ENCODE peak calls at places on chromosomes 11 and 22, in five cellular contexts. One of them, this sample, is unnamed.

GRCh38 chr11:44949160-44950035 is 1.3 kb downstream of the TP53I11 start:
- DNase-seq in sigmoid colon: no peak
- DNase-seq in tibial nerve: no peak
- DNase-seq in aorta: no peak
- DNase-seq in neuronal stem cell: peak
- DNase-seq in this sample: no peak

GRCh38 chr11:129061466-129062194 is 119.0 kb upstream of the TP53AIP1 start:
- DNase-seq in aorta: no peak
- DNase-seq in sigmoid colon: no peak
- DNase-seq in neuronal stem cell: no peak
- DNase-seq in tibial nerve: no peak
- DNase-seq in this sample: peak

GRCh38 chr11:76824083-76824939 is 36.4 kb upstream of the ACER3 start:
- DNase-seq in neuronal stem cell: no peak
- DNase-seq in aorta: no peak
- DNase-seq in tibial nerve: no peak
- DNase-seq in sigmoid colon: no peak
- DNase-seq in this sample: no peak

GRCh38 chr22:38419864-38420172 is 35.2 kb downstream of the KCNJ4 start:
- DNase-seq in sigmoid colon: no peak
- DNase-seq in tibial nerve: no peak
- DNase-seq in neuronal stem cell: no peak
- DNase-seq in aorta: no peak
- DNase-seq in this sample: peak

GRCh38 chr22:45731041-45731797 is 59.6 kb downstream of the ATXN10 start:
- DNase-seq in aorta: no peak
- DNase-seq in sigmoid colon: no peak
- DNase-seq in neuronal stem cell: no peak
- DNase-seq in tibial nerve: no peak
- DNase-seq in this sample: no peak

GRCh38 chr11:2091112-2091746 is 48.0 kb downstream of the IGF2 start:
- DNase-seq in sigmoid colon: peak
- DNase-seq in aorta: no peak
- DNase-seq in neuronal stem cell: no peak
- DNase-seq in tibial nerve: no peak
- DNase-seq in this sample: peak

GRCh38 chr11:92678212-92678611 is 291.2 kb upstream of the MTNR1B start:
- DNase-seq in neuronal stem cell: no peak
- DNase-seq in aorta: no peak
- DNase-seq in tibial nerve: no peak
- DNase-seq in sigmoid colon: no peak
- DNase-seq in this sample: no peak

GRCh38 chr11:2766166-2766565 is 66.4 kb upstream of the KCNQ1OT1 start:
- DNase-seq in sigmoid colon: no peak
- DNase-seq in aorta: peak
- DNase-seq in neuronal stem cell: no peak
- DNase-seq in tibial nerve: peak
- DNase-seq in this sample: no peak

GRCh38 chr11:95229199-95230053 is 1.6 kb downstream of the SESN3 start:
- DNase-seq in neuronal stem cell: no peak
- DNase-seq in sigmoid colon: peak
- DNase-seq in tibial nerve: no peak
- DNase-seq in aorta: no peak
- DNase-seq in this sample: no peak

GRCh38 chr22:50059185-50059880 is 1.2 kb upstream of the TTLL8 start:
- DNase-seq in aorta: no peak
- DNase-seq in sigmoid colon: no peak
- DNase-seq in neuronal stem cell: peak
- DNase-seq in tibial nerve: no peak
- DNase-seq in this sample: peak

GRCh38 chr11:82996966-82997606 is 74.6 kb downstream of the RAB30 start:
- DNase-seq in tibial nerve: no peak
- DNase-seq in neuronal stem cell: no peak
- DNase-seq in sigmoid colon: no peak
- DNase-seq in aorta: no peak
- DNase-seq in this sample: no peak

GRCh38 chr11:5046754-5047330 is 516 bp downstream of the OR52J3 start:
- DNase-seq in neuronal stem cell: no peak
- DNase-seq in aorta: no peak
- DNase-seq in sigmoid colon: no peak
- DNase-seq in tibial nerve: no peak
- DNase-seq in this sample: no peak

GRCh38 chr11:12272821-12273617 is 104.4 kb upstream of the PARVA start:
- DNase-seq in aorta: peak
- DNase-seq in tibial nerve: no peak
- DNase-seq in sigmoid colon: peak
- DNase-seq in neuronal stem cell: no peak
- DNase-seq in this sample: no peak

GRCh38 chr22:44047891-44048301 is 23.8 kb downstream of the PARVB start:
- DNase-seq in tibial nerve: no peak
- DNase-seq in aorta: no peak
- DNase-seq in neuronal stem cell: no peak
- DNase-seq in sigmoid colon: no peak
- DNase-seq in this sample: no peak

GRCh38 chr11:118998822-118999221 is 884 bp downstream of the CENATAC start:
- DNase-seq in tibial nerve: no peak
- DNase-seq in sigmoid colon: no peak
- DNase-seq in neuronal stem cell: no peak
- DNase-seq in aorta: no peak
- DNase-seq in this sample: no peak

GRCh38 chr11:128686745-128687177 is 7.1 kb upstream of the FLI1 start:
- DNase-seq in aorta: peak
- DNase-seq in neuronal stem cell: no peak
- DNase-seq in tibial nerve: no peak
- DNase-seq in sigmoid colon: peak
- DNase-seq in this sample: peak

GRCh38 chr22:20550851-20551744 is 43.7 kb downstream of the MED15 start:
- DNase-seq in tibial nerve: no peak
- DNase-seq in aorta: peak
- DNase-seq in sigmoid colon: peak
- DNase-seq in neuronal stem cell: no peak
- DNase-seq in this sample: no peak

GRCh38 chr11:35214792-35215193 is 75.8 kb downstream of the CD44 start:
- DNase-seq in aorta: no peak
- DNase-seq in sigmoid colon: no peak
- DNase-seq in neuronal stem cell: no peak
- DNase-seq in tibial nerve: no peak
- DNase-seq in this sample: no peak
- H3K27ac ChIP-seq in aorta: peak
- H3K27ac ChIP-seq in sigmoid colon: no peak
- H3K27ac ChIP-seq in neuronal stem cell: no peak
- H3K27ac ChIP-seq in tibial nerve: no peak
- H3K27ac ChIP-seq in this sample: peak

DNA sequence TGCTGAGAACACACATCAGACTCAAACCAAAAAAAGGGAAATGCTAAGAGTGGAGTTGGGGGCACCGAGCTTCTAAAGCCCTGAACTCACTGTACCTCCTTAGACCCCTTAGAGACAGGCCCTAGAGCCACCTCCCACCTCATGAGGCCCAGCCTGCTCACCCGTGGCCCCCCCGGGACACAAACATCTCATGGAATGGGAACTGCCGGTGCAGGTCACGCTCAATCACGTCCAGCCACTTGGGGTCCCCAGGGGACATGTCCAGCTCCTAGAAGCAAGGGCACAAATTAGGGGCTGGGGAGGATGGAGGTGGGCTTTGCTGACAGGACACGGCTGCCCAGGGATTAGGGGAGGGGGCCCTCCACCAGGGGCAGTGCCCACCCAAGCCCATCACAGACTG is 6.3 kb upstream of the CASTOR1 start:
- DNase-seq in sigmoid colon: no peak
- DNase-seq in aorta: no peak
- DNase-seq in tibial nerve: no peak
- DNase-seq in neuronal stem cell: no peak
- DNase-seq in this sample: no peak
- H3K27ac ChIP-seq in sigmoid colon: no peak
- H3K27ac ChIP-seq in aorta: no peak
- H3K27ac ChIP-seq in tibial nerve: peak
- H3K27ac ChIP-seq in neuronal stem cell: no peak
- H3K27ac ChIP-seq in this sample: no peak

GRCh38 chr11:75423721-75424120 is 9.3 kb downstream of the KLHL35 start:
- DNase-seq in neuronal stem cell: no peak
- DNase-seq in aorta: peak
- DNase-seq in sigmoid colon: no peak
- DNase-seq in tibial nerve: no peak
- DNase-seq in this sample: no peak

GRCh38 chr11:75422248-75423231 is 10.5 kb downstream of the KLHL35 start:
- DNase-seq in neuronal stem cell: no peak
- DNase-seq in aorta: peak
- DNase-seq in tibial nerve: no peak
- DNase-seq in sigmoid colon: no peak
- DNase-seq in this sample: no peak

GRCh38 chr11:75421035-75421602 is 11.9 kb downstream of the KLHL35 start:
- DNase-seq in neuronal stem cell: no peak
- DNase-seq in tibial nerve: no peak
- DNase-seq in sigmoid colon: no peak
- DNase-seq in aorta: peak
- DNase-seq in this sample: no peak

GRCh38 chr11:75420224-75421034 is 12.6 kb downstream of the KLHL35 start:
- DNase-seq in aorta: no peak
- DNase-seq in neuronal stem cell: no peak
- DNase-seq in tibial nerve: no peak
- DNase-seq in sigmoid colon: no peak
- DNase-seq in this sample: no peak

DNA sequence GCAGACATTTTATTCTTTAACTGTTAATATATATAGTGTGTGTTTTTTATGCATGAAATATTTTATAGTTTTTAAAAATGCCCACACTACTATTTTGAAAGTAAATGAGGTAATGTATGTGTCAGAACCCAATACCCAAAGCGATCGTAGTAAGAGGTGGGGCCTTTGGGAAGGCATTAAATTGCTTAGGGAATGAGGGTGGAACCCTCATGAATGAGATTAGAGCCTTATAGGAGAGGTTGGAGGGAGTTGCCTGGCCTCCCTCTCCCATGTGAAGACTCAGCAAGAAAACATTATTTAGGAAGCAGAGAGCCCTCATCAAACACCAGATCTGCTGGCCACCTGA is 11.1 kb downstream of the KLHL35 start:
- DNase-seq in sigmoid colon: no peak
- DNase-seq in aorta: peak
- DNase-seq in tibial nerve: no peak
- DNase-seq in neuronal stem cell: no peak
- DNase-seq in this sample: no peak
- H3K27ac ChIP-seq in sigmoid colon: no peak
- H3K27ac ChIP-seq in aorta: no peak
- H3K27ac ChIP-seq in tibial nerve: peak
- H3K27ac ChIP-seq in neuronal stem cell: no peak
- H3K27ac ChIP-seq in this sample: peak

DNA sequence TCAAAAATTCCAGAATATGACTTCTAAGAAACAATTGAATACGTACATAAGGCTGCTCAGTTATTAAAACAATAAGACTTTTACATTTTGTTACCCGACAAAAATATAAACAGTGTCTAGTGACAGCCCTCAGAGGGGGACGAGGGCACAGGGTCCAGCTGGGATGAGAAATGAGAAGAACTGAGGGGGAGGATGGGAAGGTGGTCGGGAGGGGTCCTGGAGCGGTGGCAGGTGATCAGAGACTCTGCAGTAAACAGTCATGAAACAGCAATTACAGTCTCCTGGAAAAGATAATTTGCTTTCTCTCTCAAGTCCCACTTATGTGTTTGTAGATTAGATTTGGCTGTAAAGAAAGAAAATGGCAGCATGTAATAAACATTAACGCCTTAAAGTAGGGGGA is 56.0 kb downstream of the PACSIN2 start:
- DNase-seq in aorta: no peak
- DNase-seq in neuronal stem cell: no peak
- DNase-seq in tibial nerve: no peak
- DNase-seq in sigmoid colon: no peak
- DNase-seq in this sample: no peak
- H3K27ac ChIP-seq in aorta: no peak
- H3K27ac ChIP-seq in neuronal stem cell: no peak
- H3K27ac ChIP-seq in tibial nerve: peak
- H3K27ac ChIP-seq in sigmoid colon: peak
- H3K27ac ChIP-seq in this sample: peak

GRCh38 chr22:27512283-27512761 is 289.2 kb downstream of the MN1 start:
- DNase-seq in tibial nerve: peak
- DNase-seq in neuronal stem cell: no peak
- DNase-seq in sigmoid colon: peak
- DNase-seq in aorta: peak
- DNase-seq in this sample: peak
- H3K27ac ChIP-seq in tibial nerve: peak
- H3K27ac ChIP-seq in neuronal stem cell: no peak
- H3K27ac ChIP-seq in sigmoid colon: peak
- H3K27ac ChIP-seq in aorta: peak
- H3K27ac ChIP-seq in this sample: peak

GRCh38 chr11:108092134-108092533 is 29.2 kb upstream of the ACAT1 start:
- DNase-seq in tibial nerve: no peak
- DNase-seq in sigmoid colon: no peak
- DNase-seq in aorta: no peak
- DNase-seq in neuronal stem cell: no peak
- DNase-seq in this sample: no peak
- H3K27ac ChIP-seq in tibial nerve: no peak
- H3K27ac ChIP-seq in sigmoid colon: no peak
- H3K27ac ChIP-seq in aorta: no peak
- H3K27ac ChIP-seq in neuronal stem cell: no peak
- H3K27ac ChIP-seq in this sample: no peak